ENCODE peak calls at places on chromosomes 4 and X, in four cellular contexts. F is CD4-positive, CD25-positive, alpha-beta regulatory T cell; C is upper lobe of left lung; N is cardiac muscle cell. U is an unnamed sample.

GRCh38 chr4:96037705-96038104 is 197.8 kb downstream of the PDHA2 start:
- DNase-seq in N (no peak), C (no peak), F (no peak), U (no peak)

GRCh38 chr4:145815626-145816025 is 123.0 kb downstream of the ZNF827 start:
- DNase-seq in F (no peak), C (no peak), N (no peak), U (no peak)

GRCh38 chrX:14886252-14886651 is 13.0 kb downstream of the MOSPD2 start:
- DNase-seq in N (no peak), F (no peak), C (no peak), U (no peak)

GRCh38 chr4:79682801-79683217 is 274.8 kb upstream of the GK2 start:
- DNase-seq in N (no peak), F (no peak), C (no peak), U (no peak)

GRCh38 chr4:183658362-183659028 is 490 bp downstream of the RWDD4 start:
- DNase-seq in C (peak; percentile 33), F (peak; percentile 16), N (peak; percentile 42), U (peak; percentile 44)

GRCh38 chrX:338281-338835 is 19.8 kb upstream of the GTPBP6 start:
- DNase-seq in N (no peak), C (no peak), F (no peak), U (no peak)

GRCh38 chr4:74794341-74794801 is at the start of gene BTC:
- DNase-seq in N (peak; percentile 21), C (peak; percentile 75), F (no peak), U (no peak)

GRCh38 chrX:108993909-108994308 is 257.5 kb upstream of the IRS4 start:
- DNase-seq in C (no peak), F (no peak), N (no peak), U (no peak)

GRCh38 chr4:68592673-68593072 is 16.6 kb upstream of the UGT2B17 start:
- DNase-seq in N (no peak), C (no peak), F (no peak), U (no peak)

GRCh38 chr4:766152-766515 is 59.8 kb downstream of the CPLX1 start:
- DNase-seq in F (no peak), C (no peak), N (no peak), U (no peak)

GRCh38 chr4:139666735-139667266 is 1.2 kb downstream of the MGST2 start:
- DNase-seq in C (peak; percentile 83), N (peak; percentile 49), F (peak; percentile 80), U (peak; percentile 85)

GRCh38 chrX:114615765-114616164 is 31.9 kb downstream of the HTR2C start:
- DNase-seq in F (no peak), N (no peak), C (no peak), U (no peak)

GRCh38 chrX:7522860-7523259 is 320.1 kb upstream of the VCX start:
- DNase-seq in F (no peak), C (no peak), N (no peak), U (no peak)

GRCh38 chrX:54633641-54634040 is 103.6 kb downstream of the GNL3L start:
- DNase-seq in C (no peak), F (no peak), N (no peak), U (no peak)

GRCh38 chr4:833731-834367 is 7.9 kb upstream of the CPLX1 start:
- DNase-seq in C (no peak), N (no peak), F (no peak), U (no peak)

GRCh38 chr4:123477804-123478209 is 81.2 kb downstream of the SPRY1 start:
- DNase-seq in C (peak; percentile 70), F (peak; percentile 35), N (no peak), U (no peak)

GRCh38 chrX:21838937-21839333 is 482 bp upstream of the MBTPS2 start:
- DNase-seq in N (no peak), F (no peak), C (no peak), U (peak; percentile 74)

GRCh38 chr4:41504167-41504566 is 33.8 kb upstream of the LIMCH1 start:
- DNase-seq in C (no peak), N (no peak), F (no peak), U (no peak)

GRCh38 chr4:99207911-99208718 is 10.9 kb downstream of the ADH6 start:
- DNase-seq in N (no peak), C (no peak), F (no peak), U (no peak)

GRCh38 chr4:5378002-5378401 is 326.7 kb downstream of the STK32B start:
- DNase-seq in F (no peak), N (no peak), C (no peak), U (peak; percentile 67)

GRCh38 chr4:174277433-174277832 is 6.0 kb downstream of the FBXO8 start:
- DNase-seq in C (no peak), F (no peak), N (no peak), U (no peak)

GRCh38 chr4:26410385-26411293 is 79.6 kb downstream of the CCKAR start:
- DNase-seq in N (peak; percentile 59), F (peak; percentile 74), C (no peak), U (peak; percentile 83)

GRCh38 chrX:100719139-100719538 is 12.8 kb downstream of the SYTL4 start:
- DNase-seq in N (no peak), C (no peak), F (no peak), U (no peak)

GRCh38 chr4:102324725-102325124 is 20.6 kb downstream of the SLC39A8 start:
- DNase-seq in F (no peak), C (no peak), N (no peak), U (no peak)

GRCh38 chrX:38664285-38664684 is 102.9 kb downstream of the TSPAN7 start:
- DNase-seq in C (no peak), N (peak; percentile 64), F (peak; percentile 48), U (peak; percentile 66)

GRCh38 chr4:83217721-83218522 is 66.7 kb downstream of the COQ2 start:
- DNase-seq in F (peak; percentile 94), C (peak; percentile 56), N (no peak), U (peak; percentile 93)

GRCh38 chr4:186725422-186726149 is 1.9 kb upstream of the FAT1 start:
- DNase-seq in C (peak; percentile 80), F (peak; percentile 5), N (peak; percentile 79), U (no peak)

GRCh38 chr4:130712038-130712437 is 1616.1 kb downstream of the C4orf33 start:
- DNase-seq in C (no peak), N (no peak), F (no peak), U (no peak)

GRCh38 chr4:147325566-147325965 is 155.3 kb upstream of the EDNRA start:
- DNase-seq in C (no peak), N (no peak), F (no peak), U (no peak)

GRCh38 chr4:39426728-39427127 is 20.0 kb downstream of the KLB start:
- DNase-seq in C (no peak), N (no peak), F (no peak), U (no peak)
- H3K27ac ChIP-seq in C (no peak overlapping the region), N (no peak overlapping the region), F (no peak overlapping the region), U (no peak overlapping the region)

GRCh38 chr4:16809064-16809463 is 89.4 kb downstream of the LDB2 start:
- DNase-seq in F (no peak), N (no peak), C (no peak), U (no peak)

GRCh38 chr4:16818005-16818404 is 80.4 kb downstream of the LDB2 start:
- DNase-seq in C (no peak), F (no peak), N (no peak), U (no peak)

GRCh38 chr4:16812041-16812440 is 86.4 kb downstream of the LDB2 start:
- DNase-seq in F (no peak), C (no peak), N (no peak), U (no peak)
- H3K4me1 ChIP-seq in F (no peaks in the 10 kb centered on the region), C (no peaks in the 10 kb centered on the region), N (no peaks in the 10 kb centered on the region), U (no peaks in the 10 kb centered on the region)

DNA sequence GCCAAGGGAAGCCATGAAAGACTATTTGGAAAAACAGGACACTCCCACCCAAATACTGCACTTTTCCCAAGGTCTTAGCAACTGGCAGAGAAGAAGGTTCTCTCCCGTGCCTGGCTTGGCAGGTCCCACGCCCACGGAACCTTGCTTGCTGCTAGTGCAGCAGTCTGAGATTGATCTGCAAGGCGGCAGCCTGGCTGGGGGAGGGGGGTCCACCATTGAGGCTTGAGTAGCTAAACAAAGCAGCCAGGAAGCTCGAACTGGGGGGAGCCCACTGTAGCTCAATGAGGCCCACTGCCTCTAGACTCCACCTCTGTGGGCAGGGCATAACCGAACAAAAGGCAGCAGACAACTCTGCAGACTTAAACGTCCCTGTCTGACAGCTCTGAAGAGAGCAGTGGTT is 91.3 kb upstream of the TRPC5OS start:
- DNase-seq in C (no peak), N (no peak), F (no peak), U (no peak)
- H3K27ac ChIP-seq in C (no peak overlapping the region), N (no peak overlapping the region), F (no peak overlapping the region), U (no peak overlapping the region)

GRCh38 chrX:50402886-50403285 is 67.7 kb downstream of the DGKK start:
- DNase-seq in C (no peak), F (no peak), N (no peak), U (no peak)

GRCh38 chrX:50407976-50408375 is 62.6 kb downstream of the DGKK start:
- DNase-seq in F (no peak), N (no peak), C (no peak), U (no peak)

DNA sequence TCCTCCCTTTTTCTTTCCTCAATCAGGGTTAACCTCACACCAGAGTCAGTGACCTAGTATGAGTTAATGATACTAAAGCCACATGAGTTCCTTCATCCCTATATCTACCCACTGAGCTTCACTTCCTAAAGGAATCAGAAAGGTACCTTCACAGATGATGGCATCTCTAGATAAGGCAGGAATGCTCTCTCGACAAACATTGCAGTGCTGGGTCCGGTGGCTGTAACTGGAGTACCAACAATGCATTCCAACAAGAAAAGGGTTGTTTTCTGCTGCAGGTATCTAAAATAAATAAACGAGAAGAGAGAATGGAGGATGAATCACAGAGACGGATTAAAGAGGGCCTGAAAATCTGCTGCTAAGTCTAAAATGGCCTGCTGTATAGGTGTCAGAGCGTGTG is 66.7 kb downstream of the DGKK start:
- DNase-seq in N (no peak), F (no peak), C (no peak), U (no peak)
- H3K4me1 ChIP-seq in N (no peaks in the 10 kb centered on the region), F (no peaks in the 10 kb centered on the region), C (no peaks in the 10 kb centered on the region), U (no peaks in the 10 kb centered on the region)

GRCh38 chr4:15043226-15043625 is 40.9 kb downstream of the CPEB2 start:
- DNase-seq in F (no peak), C (no peak), N (no peak), U (no peak)
- H3K27ac ChIP-seq in F (no peak overlapping the region), C (no peak overlapping the region), N (no peak overlapping the region), U (no peak overlapping the region)

GRCh38 chr4:10096201-10096975 is 20.2 kb downstream of the WDR1 start:
- DNase-seq in N (no peak), F (peak; percentile 94), C (peak; percentile 81), U (no peak)

GRCh38 chr4:10095296-10095991 is 21.2 kb downstream of the WDR1 start:
- DNase-seq in C (no peak), N (no peak), F (no peak), U (no peak)

GRCh38 chr4:10097906-10098769 is 18.5 kb downstream of the WDR1 start:
- DNase-seq in N (no peak), C (no peak), F (no peak), U (no peak)

GRCh38 chr4:10098770-10099139 is 17.8 kb downstream of the WDR1 start:
- DNase-seq in C (no peak), F (peak; percentile 42), N (no peak), U (no peak)

DNA sequence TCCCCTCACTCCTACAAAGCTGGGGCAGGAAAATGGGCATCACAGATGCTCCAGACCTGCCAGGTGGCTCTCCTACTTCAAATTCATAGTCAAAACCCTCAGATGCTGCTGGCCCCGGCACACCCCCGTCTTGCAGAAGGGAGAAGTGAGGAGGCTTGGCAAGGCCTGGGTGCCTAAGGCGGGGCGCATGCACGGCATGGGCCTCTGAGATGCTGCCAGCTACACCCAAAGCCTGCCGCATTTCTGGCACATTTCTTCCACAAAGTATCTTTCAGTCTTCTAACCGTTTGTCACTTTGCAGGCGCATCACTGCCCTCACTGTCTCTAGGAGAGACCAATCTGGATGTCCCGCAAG is 19.6 kb downstream of the WDR1 start:
- DNase-seq in F (no peak), N (no peak), C (no peak), U (no peak)
- H3K4me1 ChIP-seq in F (peaks cover 96% of the 10 kb centered on the region), N (peaks cover 67% of the 10 kb centered on the region), C (peaks cover 75% of the 10 kb centered on the region), U (no peaks in the 10 kb centered on the region)